ENCODE peak calls at places on chromosome 19, in five cellular contexts. Z is suprapubic skin, R is ovary, F is transverse colon, T is tibial nerve. K is an unnamed sample.
A peak's percentile ranks its signal among the peaks of the same experiment; 100 is the strongest.

GRCh38 chr19:55516878-55517620 is 19.9 kb downstream of the SBK2 start:
- DNase-seq in T (peak; percentile 89), R (peak; percentile 94), Z (peak; percentile 98), F (peak; percentile 95), K (peak; percentile 97)

GRCh38 chr19:16032509-16033135 is 43.7 kb upstream of the TPM4 start:
- DNase-seq in Z (no peak), R (no peak), T (no peak), F (no peak), K (peak; percentile 16)

GRCh38 chr19:7533281-7533819 is 2.2 kb upstream of the PNPLA6 start:
- DNase-seq in Z (no peak), R (peak; percentile 86), F (peak; percentile 62), T (peak; percentile 38), K (peak; percentile 61)

GRCh38 chr19:16040642-16041041 is 35.7 kb upstream of the TPM4 start:
- DNase-seq in T (no peak), Z (no peak), R (no peak), F (no peak), K (no peak)

GRCh38 chr19:44750713-44751112 is 2.2 kb downstream of the BCL3 start:
- DNase-seq in Z (no peak), F (no peak), T (no peak), R (no peak), K (no peak)

GRCh38 chr19:6723738-6724137 is 3.3 kb upstream of the C3 start:
- DNase-seq in T (no peak), R (peak; percentile 10), F (no peak), Z (no peak), K (no peak)

GRCh38 chr19:47322048-47322447 is 9.9 kb upstream of the C5AR2 start:
- DNase-seq in T (no peak), Z (no peak), F (no peak), R (no peak), K (no peak)

GRCh38 chr19:49879243-49879960 is 1.9 kb downstream of the TBC1D17 start:
- DNase-seq in T (no peak), Z (no peak), R (peak; percentile 45), F (no peak), K (no peak)

GRCh38 chr19:42246143-42246868 is 3.9 kb upstream of the GSK3A start:
- DNase-seq in F (peak; percentile 74), R (peak; percentile 82), Z (peak; percentile 92), T (peak; percentile 50), K (peak; percentile 73)

GRCh38 chr19:4352701-4353121 is 9.3 kb downstream of the MPND start:
- DNase-seq in T (no peak), F (no peak), Z (no peak), R (peak; percentile 63), K (no peak)

GRCh38 chr19:42065051-42065450 is 5.0 kb downstream of the GRIK5 start:
- DNase-seq in T (no peak), R (no peak), F (no peak), Z (no peak), K (no peak)

GRCh38 chr19:16661480-16662034 is 618 bp downstream of the TMEM38A start:
- DNase-seq in R (peak; percentile 61), Z (peak; percentile 80), T (peak; percentile 14), F (peak; percentile 56), K (peak; percentile 33)

GRCh38 chr19:35436477-35437141 is 11.4 kb upstream of the FFAR2 start:
- DNase-seq in R (peak; percentile 36), Z (no peak), T (no peak), F (peak; percentile 46), K (peak; percentile 33)

GRCh38 chr19:44879309-44880065 is 11.6 kb upstream of the TOMM40 start:
- DNase-seq in Z (no peak), T (no peak), R (no peak), F (no peak), K (no peak)

GRCh38 chr19:16398530-16399241 is 73.1 kb downstream of the EPS15L1 start:
- DNase-seq in R (no peak), F (no peak), Z (no peak), T (no peak), K (no peak)

GRCh38 chr19:47497073-47497766 is 13.2 kb upstream of the KPTN start:
- DNase-seq in R (no peak), T (no peak), Z (no peak), F (no peak), K (peak; percentile 81)

GRCh38 chr19:16473875-16474397 is 2.2 kb upstream of the EPS15L1 start:
- DNase-seq in Z (no peak), F (no peak), T (no peak), R (no peak), K (peak; percentile 55)

GRCh38 chr19:7687177-7687576 is 6.5 kb downstream of the TRAPPC5 start:
- DNase-seq in F (no peak), T (no peak), Z (no peak), R (no peak), K (no peak)

GRCh38 chr19:13537454-13537853 is 31.2 kb upstream of the CACNA1A start:
- DNase-seq in F (no peak), T (no peak), R (no peak), Z (no peak), K (no peak)

GRCh38 chr19:54152878-54153524 is 6.5 kb downstream of the LENG1 start:
- DNase-seq in Z (no peak), R (no peak), F (no peak), T (no peak), K (no peak)

GRCh38 chr19:48674216-48674809 is 1.5 kb upstream of the NTN5 start:
- DNase-seq in R (no peak), T (no peak), F (no peak), Z (no peak), K (no peak)
- TF ChIP-seq EP300 in R (no peak), T (no peak), F (no peak), Z (no peak), K (no peak)

DNA sequence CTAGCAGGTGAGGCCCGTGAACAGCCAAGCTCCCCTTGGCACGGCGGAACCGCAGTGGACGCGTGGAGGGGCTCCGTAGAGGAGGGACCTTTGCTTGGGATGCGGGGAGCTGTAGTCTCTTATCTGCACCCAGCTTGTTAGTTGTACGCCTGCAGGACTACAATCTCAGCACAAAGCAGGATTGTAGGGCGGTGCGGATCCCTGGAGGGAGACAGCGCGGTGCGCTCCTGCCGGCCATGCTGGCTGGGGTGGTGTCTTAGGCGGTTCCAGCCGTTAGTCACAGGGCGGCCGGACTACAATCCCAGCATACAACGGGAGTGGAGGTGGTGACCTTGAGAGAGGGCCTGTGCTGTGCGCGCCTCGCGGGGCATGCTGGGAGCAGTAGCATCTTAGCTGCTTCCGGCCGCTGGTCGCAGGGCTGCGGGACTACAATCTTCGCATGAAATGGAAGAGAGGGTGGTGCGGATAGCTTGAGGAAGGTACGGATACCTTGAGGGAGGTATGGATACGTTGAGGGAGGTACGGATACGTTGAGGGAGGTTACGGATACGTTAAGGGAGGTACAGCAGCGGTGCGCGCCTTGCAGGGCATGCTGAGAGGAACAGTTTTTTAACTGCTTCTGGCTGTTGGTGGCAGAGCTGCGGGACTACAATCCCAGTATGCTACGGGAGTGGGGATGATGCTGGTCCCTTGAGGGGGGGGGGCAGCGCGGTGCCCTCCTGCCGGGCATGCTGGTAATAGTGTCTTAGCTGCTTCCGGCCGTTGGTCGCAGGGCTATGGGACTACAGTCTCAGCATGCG is 1419.1 kb downstream of the UQCRFS1 start:
- DNase-seq in T (peak; percentile 81), Z (peak; percentile 96), R (peak; percentile 88), F (peak; percentile 96), K (peak; percentile 92)
- TF ChIP-seq EP300 in T (peak; percentile 20), Z (no peak), R (no peak), F (no peak), K (no peak)

GRCh38 chr19:32404213-32404938 is 1.2 kb upstream of the DPY19L3 start:
- DNase-seq in T (no peak), R (peak; percentile 23), F (no peak), Z (no peak), K (no peak)

GRCh38 chr19:32406161-32407003 is 812 bp downstream of the DPY19L3 start:
- DNase-seq in T (no peak), Z (no peak), F (no peak), R (no peak), K (no peak)

GRCh38 chr19:32404939-32405430 is 585 bp upstream of the DPY19L3 start:
- DNase-seq in R (peak; percentile 79), Z (no peak), F (peak; percentile 57), T (peak; percentile 35), K (peak; percentile 69)

GRCh38 chr19:32407004-32407992 is 1.7 kb downstream of the DPY19L3 start:
- DNase-seq in T (no peak), F (peak; percentile 12), R (peak; percentile 54), Z (no peak), K (peak; percentile 68)

GRCh38 chr19:32405431-32406160 is at the start of gene DPY19L3:
- DNase-seq in T (peak; percentile 92), R (peak; percentile 94), Z (peak; percentile 98), F (peak; percentile 96), K (peak; percentile 97)
- TF ChIP-seq EP300 in T (peak; percentile 72), R (no peak), Z (no peak), F (no peak), K (no peak)

DNA sequence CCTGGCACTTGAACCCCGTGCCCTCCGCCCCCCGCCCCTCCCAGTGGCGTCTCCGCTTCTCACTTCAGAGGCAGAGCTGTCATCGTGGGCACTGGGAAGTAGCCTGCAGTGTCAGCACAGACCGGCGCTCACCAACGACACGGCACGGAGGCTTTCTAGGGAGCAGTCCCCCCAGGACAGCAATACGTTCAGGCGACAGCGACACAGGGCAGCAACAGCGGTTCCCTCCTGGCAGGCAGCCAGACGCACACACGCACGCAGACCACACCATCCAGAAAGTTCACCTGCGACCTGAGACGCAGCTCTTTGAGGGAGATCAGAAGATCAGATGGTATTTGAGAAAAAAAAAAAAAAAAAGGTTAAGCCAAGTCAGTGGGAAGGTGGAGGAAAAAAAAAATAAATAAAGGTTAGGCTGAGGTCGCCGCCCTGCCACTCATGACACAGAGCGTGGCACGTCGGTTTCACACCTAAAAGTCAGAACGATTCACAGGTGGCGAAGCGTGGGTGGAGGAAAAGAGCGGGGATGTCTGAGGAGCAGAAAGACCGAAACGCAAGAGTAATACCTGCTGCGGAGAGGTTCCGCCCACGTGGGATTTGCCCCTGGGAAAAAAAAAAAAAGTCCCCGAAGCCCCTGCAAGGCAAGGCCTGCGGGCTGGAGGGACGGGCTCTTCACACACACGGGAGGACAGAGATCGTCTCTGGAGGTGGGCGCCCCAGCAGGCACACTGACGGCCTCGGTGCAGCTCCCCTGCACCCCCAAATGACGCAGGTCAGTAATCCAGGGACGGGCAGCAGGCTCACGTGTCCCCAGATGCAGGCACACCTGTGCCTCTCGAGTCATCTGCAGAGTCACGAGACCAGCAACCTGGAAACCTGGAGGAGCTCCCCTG is 94.5 kb downstream of the GNG7 start:
- DNase-seq in T (no peak), Z (no peak), F (peak; percentile 53), R (no peak), K (no peak)
- TF ChIP-seq EP300 in T (no peak), Z (no peak), F (no peak), R (no peak), K (no peak)

DNA sequence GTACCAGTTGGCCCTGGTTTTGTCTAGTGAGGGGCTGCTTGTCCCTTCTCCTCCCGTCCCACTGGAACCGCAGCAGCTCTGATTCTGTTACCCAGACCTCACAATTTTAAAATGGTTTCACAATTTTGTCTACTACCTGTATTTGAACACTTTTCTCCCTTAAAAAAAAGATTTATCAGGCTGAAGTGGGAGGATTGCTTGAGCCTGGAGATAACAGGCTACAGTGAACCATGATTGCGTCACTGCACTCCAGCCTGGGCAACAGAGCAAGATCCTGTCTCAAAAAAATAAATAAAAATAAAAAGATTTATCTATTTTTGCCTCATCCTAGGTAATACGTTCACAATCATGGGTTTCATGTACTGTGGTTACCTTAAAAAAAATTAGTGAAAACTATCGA is 1.4 kb upstream of the IRF2BP1 start:
- DNase-seq in R (no peak), F (no peak), T (no peak), Z (no peak), K (no peak)
- TF ChIP-seq EP300 in R (no peak), F (no peak), T (no peak), Z (no peak), K (no peak)